ENCODE peak calls at places on chromosome 3, in ten cellular contexts. X, I, E, A, R, B, Y, O, P and W are unnamed samples.
A peak's percentile ranks its signal among the peaks of the same experiment; 100 is the strongest.

GRCh38 chr3:117927831-117928230 is 1106.8 kb downstream of the IGSF11 start:
- DNase-seq in X (no peak), I (no peak), E (peak; percentile 21), A (no peak), R (no peak), B (no peak), Y (no peak), O (no peak), P (no peak), W (no peak)

GRCh38 chr3:155631323-155632019 is 113.4 kb downstream of the PLCH1 start:
- DNase-seq in X (peak; percentile 4), I (no peak), E (peak; percentile 60), A (no peak), R (no peak), B (no peak), Y (no peak), O (peak; percentile 6), P (no peak), W (no peak)

GRCh38 chr3:119743921-119744320 is 38.0 kb upstream of the NR1I2 start:
- DNase-seq in X (no peak), I (no peak), E (no peak), A (no peak), R (no peak), B (no peak), Y (no peak), O (no peak), P (no peak), W (no peak)

GRCh38 chr3:160133757-160134156 is 91.5 kb upstream of the C3orf80 start:
- DNase-seq in X (no peak), I (no peak), E (no peak), A (no peak), R (no peak), B (no peak), Y (no peak), O (no peak), P (peak; percentile 40), W (no peak)

GRCh38 chr3:65867463-65868210 is 171.1 kb downstream of the MAGI1 start:
- DNase-seq in X (no peak), I (no peak), E (no peak), A (no peak), R (no peak), B (no peak), Y (no peak), O (no peak), P (no peak), W (no peak)

GRCh38 chr3:135078283-135078682 is 283.2 kb downstream of the EPHB1 start:
- DNase-seq in X (no peak), I (no peak), E (no peak), A (no peak), R (no peak), B (no peak), Y (no peak), O (no peak), P (no peak), W (no peak)

GRCh38 chr3:124498891-124499290 is 231.4 kb upstream of the UMPS start:
- DNase-seq in X (no peak), I (no peak), E (no peak), A (no peak), R (no peak), B (no peak), Y (no peak), O (no peak), P (no peak), W (no peak)

GRCh38 chr3:66053783-66054094 is 15.0 kb upstream of the MAGI1 start:
- DNase-seq in X (no peak), I (no peak), E (no peak), A (no peak), R (no peak), B (no peak), Y (no peak), O (no peak), P (no peak), W (no peak)

GRCh38 chr3:178152010-178152409 is 384.2 kb upstream of the KCNMB2 start:
- DNase-seq in X (peak; percentile 40), I (no peak), E (peak; percentile 19), A (no peak), R (no peak), B (no peak), Y (no peak), O (no peak), P (no peak), W (no peak)

GRCh38 chr3:4426261-4426781 is 40.7 kb downstream of the SUMF1 start:
- DNase-seq in X (peak; percentile 57), I (no peak), E (peak; percentile 25), A (no peak), R (no peak), B (no peak), Y (no peak), O (peak; percentile 62), P (no peak), W (no peak)

GRCh38 chr3:27160146-27160545 is 209.0 kb downstream of the NEK10 start:
- DNase-seq in X (no peak), I (no peak), E (no peak), A (no peak), R (no peak), B (no peak), Y (no peak), O (no peak), P (no peak), W (no peak)

GRCh38 chr3:183410280-183410679 is 18.1 kb downstream of the MCF2L2 start:
- DNase-seq in X (no peak), I (no peak), E (no peak), A (no peak), R (no peak), B (no peak), Y (no peak), O (no peak), P (no peak), W (no peak)

DNA sequence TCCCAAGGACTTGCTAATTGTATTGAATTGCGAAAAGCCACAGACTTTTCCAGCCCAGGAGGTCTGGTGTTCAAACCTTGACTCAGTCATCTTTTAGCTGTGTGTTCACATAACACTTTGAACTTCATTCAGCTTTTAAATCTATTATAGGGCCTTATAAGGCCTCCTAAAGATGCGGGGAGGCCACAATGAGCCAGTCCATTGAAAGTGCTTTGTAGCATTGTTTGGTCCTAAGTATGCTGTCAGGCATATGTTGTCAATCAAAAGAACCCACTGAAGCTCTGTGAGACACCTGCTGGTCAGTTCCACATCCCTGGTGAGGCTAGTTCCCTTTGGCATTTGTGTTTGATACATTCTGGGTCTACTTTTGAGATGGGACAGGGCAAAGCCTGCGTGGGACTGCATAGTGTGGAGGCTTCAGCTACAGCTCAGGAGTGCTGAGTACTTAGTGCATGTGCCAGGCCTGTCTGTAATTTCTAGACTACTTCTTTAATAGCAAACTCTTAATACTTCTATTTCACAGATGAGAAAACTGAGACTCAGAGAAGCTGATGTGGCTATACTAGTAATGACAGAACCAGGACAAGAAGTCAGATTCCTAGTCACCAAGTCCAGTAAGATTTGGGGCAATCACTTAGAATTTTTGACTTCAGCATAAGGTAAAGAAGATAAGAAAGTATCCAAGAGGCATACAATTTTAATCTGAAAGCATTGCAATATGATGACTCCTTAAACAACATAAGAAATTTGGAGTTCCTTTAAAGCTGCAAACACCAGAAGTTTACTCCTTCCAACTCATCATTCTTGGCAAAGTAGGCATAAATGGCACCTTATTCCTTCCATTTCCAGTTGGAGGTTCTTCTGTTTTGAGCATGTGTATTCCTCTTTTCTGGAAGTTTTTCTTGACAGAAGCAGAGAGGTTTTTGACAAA is 213.0 kb downstream of the PDCD6IP start:
- DNase-seq in X (peak; percentile 48), I (no peak), E (no peak), A (no peak), R (no peak), B (no peak), Y (no peak), O (peak; percentile 32), P (peak; percentile 8), W (no peak)
- TF ChIP-seq CTCF in X (peak; percentile 50), I (no peak), E (no peak), A (peak; percentile 23), R (no peak), B (no peak), Y (peak; percentile 15), O (no peak), P (peak; percentile 42), W (no peak)

DNA sequence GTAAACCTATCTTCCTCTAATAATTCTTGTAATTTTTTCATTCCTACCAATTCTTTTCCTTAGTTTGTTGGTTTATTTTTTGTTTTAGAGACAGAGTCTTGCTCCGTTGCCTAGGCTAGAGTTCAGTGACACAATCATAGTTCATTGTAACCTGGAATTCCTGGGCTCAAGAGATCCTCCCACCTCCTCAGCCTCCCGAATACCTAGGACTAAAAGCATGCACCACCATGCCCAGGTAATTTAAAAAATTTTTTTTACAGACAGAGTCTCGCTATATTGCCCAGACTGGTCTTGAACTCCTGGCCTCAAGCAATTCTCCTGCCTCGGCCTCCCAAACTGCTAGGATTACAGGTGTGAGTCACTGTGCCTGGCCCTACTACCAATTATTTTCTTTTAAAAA is 220.2 kb downstream of the ERC2 start:
- DNase-seq in X (no peak), I (no peak), E (no peak), A (no peak), R (no peak), B (no peak), Y (no peak), O (no peak), P (no peak), W (no peak)
- TF ChIP-seq CTCF in X (no peak), I (no peak), E (no peak), A (no peak), R (no peak), B (no peak), Y (no peak), O (no peak), P (no peak), W (no peak)

DNA sequence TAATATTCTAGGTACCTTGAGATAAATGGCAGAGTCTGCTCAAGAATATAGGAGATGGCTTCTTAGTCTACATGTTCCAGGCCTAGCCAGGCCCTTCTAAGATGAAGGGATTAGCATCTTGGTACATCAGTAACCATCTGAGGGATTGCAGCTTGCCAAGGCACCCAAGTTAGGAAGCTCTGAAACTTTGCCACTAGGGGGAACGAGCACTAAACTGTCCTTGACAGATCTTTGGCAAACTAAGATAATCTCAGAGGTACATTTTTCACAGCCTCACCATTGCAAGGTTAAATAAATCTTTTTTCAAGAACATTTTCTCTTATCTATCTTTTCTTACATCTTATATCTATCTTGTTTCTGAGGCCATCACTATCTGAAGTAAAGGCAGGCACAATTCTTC is 351.2 kb downstream of the RAP2B start:
- DNase-seq in X (peak; percentile 38), I (no peak), E (peak; percentile 7), A (peak; percentile 27), R (no peak), B (no peak), Y (no peak), O (peak; percentile 27), P (peak; percentile 7), W (no peak)
- TF ChIP-seq CTCF in X (peak; percentile 57), I (peak; percentile 43), E (peak; percentile 35), A (no peak), R (no peak), B (no peak), Y (peak; percentile 40), O (peak; percentile 34), P (peak; percentile 58), W (peak; percentile 49)

DNA sequence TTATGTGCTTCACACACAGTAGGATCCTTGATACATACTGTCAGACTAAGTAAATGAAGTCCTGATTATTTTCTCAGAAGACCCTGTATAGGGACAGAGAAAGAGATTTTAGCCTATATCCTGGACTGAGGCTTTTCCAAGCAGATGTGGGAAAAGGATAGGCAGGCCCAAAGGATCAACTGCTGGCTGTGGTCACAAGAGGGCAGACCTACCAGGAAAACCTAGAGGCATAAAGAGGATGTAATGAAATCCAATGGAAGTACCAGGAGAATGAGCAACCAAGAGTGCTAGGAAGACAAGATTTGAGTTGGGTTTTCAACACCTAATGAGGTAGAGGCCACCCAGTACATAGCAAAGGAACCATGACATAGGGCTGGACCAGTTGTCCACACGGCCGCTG is 23.1 kb downstream of the DCLK3 start:
- DNase-seq in X (no peak), I (no peak), E (peak; percentile 28), A (no peak), R (no peak), B (no peak), Y (no peak), O (no peak), P (no peak), W (no peak)
- TF ChIP-seq CTCF in X (peak; percentile 31), I (peak; percentile 44), E (peak; percentile 50), A (no peak), R (no peak), B (no peak), Y (peak; percentile 27), O (peak; percentile 10), P (peak; percentile 24), W (peak; percentile 43)